ENCODE peak calls at places on chromosome 21, in five cellular contexts. One of them, this sample, is unnamed.
A peak's percentile ranks its signal among the peaks of the same experiment; 100 is the strongest.

GRCh38 chr21:42107881-42108553 is 36.9 kb downstream of the UMODL1 start:
- DNase-seq in K562: peak; percentile 87
- DNase-seq in HepG2: peak; percentile 34
- DNase-seq in GM12878: no peak
- DNase-seq in H1: peak; percentile 50
- DNase-seq in this sample: peak; percentile 63

GRCh38 chr21:25735895-25736597 is 1.3 kb downstream of the GABPA start:
- DNase-seq in K562: peak; percentile 48
- DNase-seq in HepG2: peak; percentile 21
- DNase-seq in GM12878: no peak
- DNase-seq in H1: no peak
- DNase-seq in this sample: no peak

GRCh38 chr21:31872452-31873274 is at the start of gene HUNK:
- DNase-seq in K562: no peak
- DNase-seq in HepG2: peak; percentile 29
- DNase-seq in GM12878: no peak
- DNase-seq in H1: no peak
- DNase-seq in this sample: peak; percentile 79

GRCh38 chr21:41651396-41651795 is 115.5 kb downstream of the RIPK4 start:
- DNase-seq in K562: no peak
- DNase-seq in HepG2: no peak
- DNase-seq in GM12878: no peak
- DNase-seq in H1: no peak
- DNase-seq in this sample: no peak

GRCh38 chr21:25732091-25732760 is 2.5 kb downstream of the ATP5PF start:
- DNase-seq in K562: no peak
- DNase-seq in HepG2: no peak
- DNase-seq in GM12878: no peak
- DNase-seq in H1: no peak
- DNase-seq in this sample: no peak

GRCh38 chr21:37257526-37257966 is 9.6 kb downstream of the VPS26C start:
- DNase-seq in K562: no peak
- DNase-seq in HepG2: peak; percentile 57
- DNase-seq in GM12878: no peak
- DNase-seq in H1: no peak
- DNase-seq in this sample: no peak

GRCh38 chr21:32494946-32495703 is 82.6 kb downstream of the EVA1C start:
- DNase-seq in K562: peak; percentile 30
- DNase-seq in HepG2: no peak
- DNase-seq in GM12878: no peak
- DNase-seq in H1: no peak
- DNase-seq in this sample: no peak

GRCh38 chr21:28856588-28857250 is 136.0 kb downstream of the LTN1 start:
- DNase-seq in K562: no peak
- DNase-seq in HepG2: peak; percentile 53
- DNase-seq in GM12878: no peak
- DNase-seq in H1: no peak
- DNase-seq in this sample: peak; percentile 39

GRCh38 chr21:36803051-36803709 is 104.3 kb downstream of the SIM2 start:
- DNase-seq in K562: no peak
- DNase-seq in HepG2: no peak
- DNase-seq in GM12878: no peak
- DNase-seq in H1: no peak
- DNase-seq in this sample: no peak

GRCh38 chr21:29382029-29382654 is 83.4 kb downstream of the BACH1 start:
- DNase-seq in K562: no peak
- DNase-seq in HepG2: peak; percentile 10
- DNase-seq in GM12878: no peak
- DNase-seq in H1: no peak
- DNase-seq in this sample: no peak

GRCh38 chr21:25791321-25791720 is 56.5 kb downstream of the GABPA start:
- DNase-seq in K562: no peak
- DNase-seq in HepG2: peak; percentile 7
- DNase-seq in GM12878: no peak
- DNase-seq in H1: no peak
- DNase-seq in this sample: no peak

GRCh38 chr21:45078877-45079281 is 4.5 kb downstream of the ADARB1 start:
- DNase-seq in K562: no peak
- DNase-seq in HepG2: no peak
- DNase-seq in GM12878: no peak
- DNase-seq in H1: no peak
- DNase-seq in this sample: no peak

GRCh38 chr21:45222001-45222400 is 65.7 kb downstream of the POFUT2 start:
- DNase-seq in K562: no peak
- DNase-seq in HepG2: no peak
- DNase-seq in GM12878: no peak
- DNase-seq in H1: no peak
- DNase-seq in this sample: no peak

GRCh38 chr21:44706026-44706705 is 5.2 kb downstream of the TSPEAR start:
- DNase-seq in K562: no peak
- DNase-seq in HepG2: no peak
- DNase-seq in GM12878: no peak
- DNase-seq in H1: no peak
- DNase-seq in this sample: no peak

GRCh38 chr21:36576441-36576840 is 96.5 kb upstream of the CLDN14 start:
- DNase-seq in K562: no peak
- DNase-seq in HepG2: no peak
- DNase-seq in GM12878: no peak
- DNase-seq in H1: no peak
- DNase-seq in this sample: no peak

GRCh38 chr21:30629173-30629572 is 5.8 kb upstream of the KRTAP20-2 start:
- DNase-seq in K562: no peak
- DNase-seq in HepG2: no peak
- DNase-seq in GM12878: no peak
- DNase-seq in H1: no peak
- DNase-seq in this sample: no peak

GRCh38 chr21:41659791-41660560 is 106.9 kb downstream of the RIPK4 start:
- DNase-seq in K562: no peak
- DNase-seq in HepG2: peak; percentile 29
- DNase-seq in GM12878: no peak
- DNase-seq in H1: no peak
- DNase-seq in this sample: no peak

GRCh38 chr21:36859744-36860501 is 106.5 kb downstream of the HLCS start:
- DNase-seq in K562: peak; percentile 96
- DNase-seq in HepG2: peak; percentile 81
- DNase-seq in GM12878: no peak
- DNase-seq in H1: peak; percentile 31
- DNase-seq in this sample: peak; percentile 82

GRCh38 chr21:41610042-41610839 is 102.3 kb upstream of the TMPRSS2 start:
- DNase-seq in K562: peak; percentile 74
- DNase-seq in HepG2: peak; percentile 60
- DNase-seq in GM12878: no peak
- DNase-seq in H1: no peak
- DNase-seq in this sample: peak; percentile 73

GRCh38 chr21:45074048-45074817 is at the start of gene ADARB1:
- DNase-seq in K562: peak; percentile 96
- DNase-seq in HepG2: peak; percentile 32
- DNase-seq in GM12878: no peak
- DNase-seq in H1: no peak
- DNase-seq in this sample: peak; percentile 68

GRCh38 chr21:39885119-39885848 is 18.0 kb downstream of the PCP4 start:
- DNase-seq in K562: no peak
- DNase-seq in HepG2: no peak
- DNase-seq in GM12878: no peak
- DNase-seq in H1: no peak
- DNase-seq in this sample: no peak

GRCh38 chr21:31310750-31311149 is 33.3 kb downstream of the TIAM1 start:
- DNase-seq in K562: no peak
- DNase-seq in HepG2: no peak
- DNase-seq in GM12878: no peak
- DNase-seq in H1: no peak
- DNase-seq in this sample: no peak

GRCh38 chr21:41234574-41234973 is 66.6 kb downstream of the BACE2 start:
- DNase-seq in K562: no peak
- DNase-seq in HepG2: no peak
- DNase-seq in GM12878: no peak
- DNase-seq in H1: no peak
- DNase-seq in this sample: no peak

GRCh38 chr21:45309069-45309521 is 21.4 kb upstream of the POFUT2 start:
- DNase-seq in K562: peak; percentile 78
- DNase-seq in HepG2: peak; percentile 69
- DNase-seq in GM12878: no peak
- DNase-seq in H1: peak; percentile 39
- DNase-seq in this sample: peak; percentile 89

GRCh38 chr21:27648560-27648959 is 681.7 kb upstream of the ADAMTS5 start:
- DNase-seq in K562: no peak
- DNase-seq in HepG2: no peak
- DNase-seq in GM12878: no peak
- DNase-seq in H1: no peak
- DNase-seq in this sample: no peak
- TF ChIP-seq ATF2 in K562: no peak
- TF ChIP-seq ATF2 in HepG2: no peak
- TF ChIP-seq ATF2 in GM12878: no peak
- TF ChIP-seq ATF2 in H1: no peak
- TF ChIP-seq ATF2 in this sample: no peak

GRCh38 chr21:18411565-18411964 is 8.0 kb upstream of the TMPRSS15 start:
- DNase-seq in K562: no peak
- DNase-seq in HepG2: no peak
- DNase-seq in GM12878: no peak
- DNase-seq in H1: no peak
- DNase-seq in this sample: no peak
- TF ChIP-seq CREB1 in K562: no peak
- TF ChIP-seq CREB1 in HepG2: no peak
- TF ChIP-seq CREB1 in GM12878: no peak
- TF ChIP-seq CREB1 in H1: no peak
- TF ChIP-seq CREB1 in this sample: no peak

GRCh38 chr21:35475006-35475405 is 425.9 kb upstream of the RUNX1 start:
- DNase-seq in K562: no peak
- DNase-seq in HepG2: no peak
- DNase-seq in GM12878: no peak
- DNase-seq in H1: no peak
- DNase-seq in this sample: no peak

GRCh38 chr21:35478096-35479080 is 429.3 kb upstream of the RUNX1 start:
- DNase-seq in K562: no peak
- DNase-seq in HepG2: no peak
- DNase-seq in GM12878: no peak
- DNase-seq in H1: no peak
- DNase-seq in this sample: no peak

GRCh38 chr21:35477622-35478021 is 428.5 kb upstream of the RUNX1 start:
- DNase-seq in K562: no peak
- DNase-seq in HepG2: no peak
- DNase-seq in GM12878: no peak
- DNase-seq in H1: no peak
- DNase-seq in this sample: no peak

GRCh38 chr21:35475768-35476167 is 426.7 kb upstream of the RUNX1 start:
- DNase-seq in K562: no peak
- DNase-seq in HepG2: no peak
- DNase-seq in GM12878: no peak
- DNase-seq in H1: no peak
- DNase-seq in this sample: no peak

DNA sequence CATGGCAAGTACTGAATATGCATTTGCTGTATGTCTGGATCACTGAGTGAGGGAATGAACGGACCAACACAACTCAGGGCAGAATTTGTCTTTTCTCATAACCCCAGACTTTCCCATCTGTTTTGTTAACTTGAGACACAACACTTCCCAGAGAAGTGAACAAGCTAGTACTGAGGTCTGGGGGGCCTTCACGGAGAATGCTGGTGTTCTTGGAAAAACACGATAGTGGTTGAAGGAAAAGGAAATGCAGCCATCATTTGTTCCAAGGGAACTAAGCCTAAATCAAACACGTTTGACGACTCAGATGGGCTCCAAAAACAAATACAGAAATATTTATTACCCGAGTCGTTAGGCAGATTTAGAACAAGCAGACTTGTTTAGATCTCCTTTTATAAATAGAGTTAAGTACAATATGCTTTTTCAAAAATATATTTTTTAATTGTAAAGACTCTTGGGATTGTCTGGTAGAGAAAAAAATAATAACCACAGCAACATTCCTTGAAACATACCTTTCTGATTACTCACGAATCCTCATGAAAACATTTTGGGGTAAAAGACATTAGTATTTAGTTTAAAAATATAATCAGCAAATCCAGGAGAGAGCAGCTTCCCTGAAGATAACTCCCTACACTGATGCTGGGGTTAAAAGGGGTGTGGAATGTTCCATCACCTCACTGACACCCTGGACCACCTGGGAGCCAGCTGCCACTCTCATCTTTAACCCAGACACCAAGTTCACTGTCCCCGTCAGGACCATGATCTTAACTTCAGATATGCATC is 427.7 kb upstream of the RUNX1 start:
- DNase-seq in K562: no peak
- DNase-seq in HepG2: no peak
- DNase-seq in GM12878: no peak
- DNase-seq in H1: no peak
- DNase-seq in this sample: no peak
- TF ChIP-seq ATF2 in K562: no peak
- TF ChIP-seq ATF2 in HepG2: no peak
- TF ChIP-seq ATF2 in GM12878: no peak
- TF ChIP-seq ATF2 in H1: no peak
- TF ChIP-seq ATF2 in this sample: no peak

GRCh38 chr21:22925032-22925431 is 1926.8 kb downstream of the NCAM2 start:
- DNase-seq in K562: no peak
- DNase-seq in HepG2: no peak
- DNase-seq in GM12878: no peak
- DNase-seq in H1: no peak
- DNase-seq in this sample: no peak
- TF ChIP-seq CREB1 in K562: no peak
- TF ChIP-seq CREB1 in HepG2: no peak
- TF ChIP-seq CREB1 in GM12878: no peak
- TF ChIP-seq CREB1 in H1: no peak
- TF ChIP-seq CREB1 in this sample: no peak

DNA sequence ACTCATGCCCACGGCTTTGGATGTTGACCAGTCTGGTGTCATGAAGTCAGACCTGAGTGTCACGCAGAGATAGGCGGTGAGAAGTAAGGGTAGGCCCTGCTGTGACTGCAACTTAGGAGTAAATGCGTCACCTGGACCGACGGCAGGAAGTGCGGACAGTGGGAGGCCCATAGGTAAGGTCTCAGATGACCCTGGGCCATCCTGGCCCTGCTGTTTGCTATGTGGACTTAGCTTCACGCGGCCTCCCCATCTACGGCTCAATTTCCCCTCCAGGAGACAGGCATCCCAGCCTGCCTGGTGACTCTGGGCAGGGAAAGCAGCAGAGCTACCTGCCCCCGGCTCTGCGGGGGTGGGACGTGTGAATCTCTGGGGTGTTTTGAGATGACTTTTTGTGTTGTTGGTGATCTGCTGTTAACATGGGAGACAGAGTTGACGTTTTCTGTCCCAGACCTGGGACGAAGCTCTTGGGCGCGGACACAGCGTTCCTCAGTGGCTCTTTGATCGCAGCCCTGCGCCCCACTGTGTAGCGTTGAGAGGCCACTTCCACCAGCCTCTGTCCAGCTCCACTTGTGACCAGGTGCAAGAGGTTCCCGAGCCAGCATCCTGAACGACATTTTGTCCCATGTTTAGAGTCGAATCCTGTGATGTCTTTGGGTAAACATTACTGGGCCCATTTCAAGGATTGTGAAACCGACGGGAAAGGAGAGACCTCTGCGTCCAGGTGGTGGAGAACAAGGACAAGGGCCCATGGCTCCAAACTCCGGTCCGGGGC is 39.9 kb downstream of the CRYAA start:
- DNase-seq in K562: no peak
- DNase-seq in HepG2: no peak
- DNase-seq in GM12878: no peak
- DNase-seq in H1: no peak
- DNase-seq in this sample: peak; percentile 11
- TF ChIP-seq ATF2 in K562: no peak
- TF ChIP-seq ATF2 in HepG2: no peak
- TF ChIP-seq ATF2 in GM12878: no peak
- TF ChIP-seq ATF2 in H1: no peak
- TF ChIP-seq ATF2 in this sample: no peak

GRCh38 chr21:38380391-38381137 is 117.7 kb downstream of the ERG start:
- DNase-seq in K562: no peak
- DNase-seq in HepG2: no peak
- DNase-seq in GM12878: no peak
- DNase-seq in H1: no peak
- DNase-seq in this sample: no peak
- TF ChIP-seq CREB1 in K562: no peak
- TF ChIP-seq CREB1 in HepG2: no peak
- TF ChIP-seq CREB1 in GM12878: no peak
- TF ChIP-seq CREB1 in H1: no peak
- TF ChIP-seq CREB1 in this sample: no peak